ENCODE peak calls at places on chromosome X, in eight cellular contexts. T, O, E, W, G, R, N and Z are unnamed samples. For H3K36me3, the result is how much of the 10 kb centered on the place peaks cover.

GRCh38 chrX:22699591-22700091 is 300.1 kb upstream of the DDX53 start:
- DNase-seq in T (no peak), O (peak), E (no peak), W (no peak), G (no peak), R (peak), N (no peak), Z (peak)

GRCh38 chrX:13026877-13027652 is 17.4 kb downstream of the FAM9C start:
- DNase-seq in T (no peak), O (no peak), E (no peak), W (no peak), G (no peak), R (no peak), N (no peak), Z (no peak)

GRCh38 chrX:49061916-49062315 is 3.1 kb downstream of the CCDC120 start:
- DNase-seq in T (no peak), O (no peak), E (no peak), W (no peak), G (no peak), R (no peak), N (no peak), Z (no peak)

GRCh38 chrX:10579018-10579752 is 41.2 kb downstream of the MID1 start:
- DNase-seq in T (peak), O (peak), E (no peak), W (no peak), G (no peak), R (no peak), N (no peak), Z (no peak)

GRCh38 chrX:42151808-42152207 is 228.5 kb upstream of the CASK start:
- DNase-seq in T (peak), O (no peak), E (no peak), W (no peak), G (no peak), R (no peak), N (no peak), Z (no peak)

GRCh38 chrX:133265331-133265730 is 47.2 kb upstream of the TFDP3 start:
- DNase-seq in T (no peak), O (no peak), E (no peak), W (no peak), G (peak), R (no peak), N (no peak), Z (peak)

GRCh38 chrX:22366166-22366702 is 93.5 kb downstream of the CBLL2 start:
- DNase-seq in T (no peak), O (peak), E (no peak), W (no peak), G (no peak), R (no peak), N (no peak), Z (no peak)

GRCh38 chrX:77628294-77629025 is 157.6 kb downstream of the ATRX start:
- DNase-seq in T (peak), O (peak), E (no peak), W (no peak), G (no peak), R (no peak), N (no peak), Z (peak)

GRCh38 chrX:43474321-43474720 is 181.8 kb upstream of the MAOA start:
- DNase-seq in T (no peak), O (no peak), E (no peak), W (no peak), G (peak), R (no peak), N (no peak), Z (no peak)

GRCh38 chrX:113828470-113828869 is 755.4 kb upstream of the HTR2C start:
- DNase-seq in T (no peak), O (no peak), E (no peak), W (no peak), G (peak), R (no peak), N (no peak), Z (no peak)

GRCh38 chrX:10404435-10404834 is 215.9 kb downstream of the MID1 start:
- DNase-seq in T (peak), O (peak), E (no peak), W (no peak), G (no peak), R (no peak), N (no peak), Z (no peak)

GRCh38 chrX:53089224-53089842 is 4.6 kb upstream of the KANTR start:
- DNase-seq in T (peak), O (peak), E (peak), W (no peak), G (peak), R (no peak), N (no peak), Z (peak)

GRCh38 chrX:79081895-79082512 is 62.5 kb upstream of the GPR174 start:
- DNase-seq in T (peak), O (peak), E (no peak), W (no peak), G (peak), R (no peak), N (no peak), Z (peak)

GRCh38 chrX:73765776-73766465 is 202.9 kb downstream of the CHIC1 start:
- DNase-seq in T (no peak), O (no peak), E (no peak), W (no peak), G (no peak), R (no peak), N (peak), Z (peak)

GRCh38 chrX:125131146-125131545 is 188.5 kb upstream of the TEX13C start:
- DNase-seq in T (no peak), O (peak), E (no peak), W (no peak), G (peak), R (no peak), N (no peak), Z (peak)

GRCh38 chrX:52990848-52991247 is 32.5 kb upstream of the FAM156A start:
- DNase-seq in T (no peak), O (peak), E (no peak), W (no peak), G (no peak), R (no peak), N (no peak), Z (no peak)

GRCh38 chrX:65990702-65991101 is 49.2 kb downstream of the VSIG4 start:
- DNase-seq in T (no peak), O (no peak), E (no peak), W (no peak), G (no peak), R (no peak), N (no peak), Z (no peak)

GRCh38 chrX:45344597-45344996 is 143.9 kb upstream of the DIPK2B start:
- DNase-seq in T (peak), O (peak), E (no peak), W (no peak), G (no peak), R (no peak), N (no peak), Z (no peak)

GRCh38 chrX:16199343-16199742 is 32.1 kb downstream of the MAGEB17 start:
- DNase-seq in T (no peak), O (no peak), E (no peak), W (no peak), G (no peak), R (no peak), N (no peak), Z (no peak)

GRCh38 chrX:25650216-25650615 is 487.9 kb upstream of the MAGEB18 start:
- DNase-seq in T (peak), O (no peak), E (no peak), W (no peak), G (no peak), R (no peak), N (no peak), Z (no peak)

GRCh38 chrX:15750611-15751159 is 12.6 kb downstream of the CA5B start:
- DNase-seq in T (no peak), O (peak), E (no peak), W (no peak), G (no peak), R (no peak), N (no peak), Z (no peak)

GRCh38 chrX:70592091-70592490 is 147.5 kb downstream of the DLG3 start:
- DNase-seq in T (peak), O (peak), E (no peak), W (no peak), G (no peak), R (no peak), N (no peak), Z (no peak)

GRCh38 chrX:24146283-24146865 is 3.2 kb upstream of the ZFX start:
- DNase-seq in T (no peak), O (no peak), E (no peak), W (no peak), G (peak), R (no peak), N (no peak), Z (no peak)

GRCh38 chrX:16484338-16484737 is 165.6 kb upstream of the S100G start:
- DNase-seq in T (peak), O (peak), E (no peak), W (no peak), G (no peak), R (no peak), N (no peak), Z (no peak)

GRCh38 chrX:15349046-15349445 is 13.7 kb upstream of the PIGA start:
- DNase-seq in T (peak), O (peak), E (no peak), W (no peak), G (peak), R (no peak), N (no peak), Z (peak)

GRCh38 chrX:120456973-120457372 is 12.1 kb downstream of the LAMP2 start:
- DNase-seq in T (no peak), O (peak), E (no peak), W (no peak), G (no peak), R (no peak), N (no peak), Z (no peak)

GRCh38 chrX:13966071-13966850 is 63.4 kb downstream of the GEMIN8 start:
- DNase-seq in T (peak), O (no peak), E (no peak), W (no peak), G (no peak), R (no peak), N (no peak), Z (peak)

GRCh38 chrX:78747471-78747870 is at the start of gene LPAR4:
- DNase-seq in T (peak), O (peak), E (no peak), W (no peak), G (peak), R (no peak), N (no peak), Z (peak)

GRCh38 chrX:83759872-83760271 is 101.1 kb upstream of the CYLC1 start:
- DNase-seq in T (no peak), O (peak), E (no peak), W (no peak), G (peak), R (no peak), N (no peak), Z (no peak)

GRCh38 chrX:41148553-41148952 is 63.3 kb downstream of the USP9X start:
- DNase-seq in T (peak), O (peak), E (no peak), W (no peak), G (no peak), R (no peak), N (no peak), Z (no peak)

GRCh38 chrX:41145920-41146608 is 60.8 kb downstream of the USP9X start:
- DNase-seq in T (peak), O (peak), E (no peak), W (no peak), G (no peak), R (no peak), N (no peak), Z (no peak)

GRCh38 chrX:41142130-41142529 is 56.9 kb downstream of the USP9X start:
- DNase-seq in T (peak), O (no peak), E (no peak), W (no peak), G (no peak), R (no peak), N (no peak), Z (no peak)

GRCh38 chrX:41150043-41150442 is 64.8 kb downstream of the USP9X start:
- DNase-seq in T (no peak), O (no peak), E (no peak), W (no peak), G (no peak), R (no peak), N (no peak), Z (no peak)

GRCh38 chrX:41144873-41145272 is 59.6 kb downstream of the USP9X start:
- DNase-seq in T (peak), O (no peak), E (no peak), W (no peak), G (no peak), R (no peak), N (no peak), Z (no peak)
- H3K27ac ChIP-seq in T (no peak), O (no peak), E (no peak), W (no peak), G (no peak), R (no peak), N (no peak), Z (no peak)

DNA sequence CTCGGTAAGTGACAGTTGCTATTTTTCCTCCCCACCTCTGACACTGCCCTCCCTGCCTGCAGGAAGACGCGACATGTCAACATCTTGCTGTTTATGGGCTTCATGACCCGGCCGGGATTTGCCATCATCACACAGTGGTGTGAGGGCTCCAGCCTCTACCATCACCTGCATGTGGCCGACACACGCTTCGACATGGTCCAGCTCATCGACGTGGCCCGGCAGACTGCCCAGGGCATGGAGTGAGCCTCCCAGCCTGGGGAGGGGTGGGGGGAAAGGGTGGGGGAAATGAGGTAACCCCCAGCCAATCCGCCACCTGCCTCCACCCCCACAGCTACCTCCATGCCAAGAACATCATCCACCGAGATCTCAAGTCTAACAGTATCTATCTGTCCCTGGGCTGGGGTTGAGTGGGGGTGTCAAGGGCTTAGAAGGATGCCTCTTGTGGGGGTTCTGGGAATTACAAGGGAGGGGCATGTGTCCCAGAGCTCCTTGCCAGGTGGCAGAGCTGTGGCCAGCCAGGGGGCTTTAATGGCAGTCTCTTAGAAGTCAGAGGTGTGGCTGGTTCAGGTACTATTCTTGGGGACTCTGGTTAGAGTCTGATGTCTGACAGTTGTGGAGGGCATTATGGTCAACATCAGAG is 7.8 kb downstream of the ARAF start:
- DNase-seq in T (no peak), O (no peak), E (no peak), W (no peak), G (peak), R (no peak), N (no peak), Z (no peak)
- H3K36me3 ChIP-seq in T (under half), O (under half), E (half or more), W (under half), G (under half), R (under half), N (under half), Z (under half)

GRCh38 chrX:150581093-150581775 is 12.8 kb downstream of the MTM1 start:
- DNase-seq in T (peak), O (peak), E (no peak), W (no peak), G (no peak), R (no peak), N (no peak), Z (no peak)
- H3K27ac ChIP-seq in T (no peak), O (peak), E (no peak), W (no peak), G (no peak), R (no peak), N (no peak), Z (no peak)

GRCh38 chrX:97000682-97001393 is 117.1 kb downstream of the RPA4 start:
- DNase-seq in T (no peak), O (no peak), E (no peak), W (no peak), G (no peak), R (no peak), N (no peak), Z (no peak)
- H3K36me3 ChIP-seq in T (under half), O (under half), E (under half), W (under half), G (under half), R (under half), N (under half), Z (under half)

GRCh38 chrX:131741103-131741581 is 197.3 kb downstream of the OR13H1 start:
- DNase-seq in T (no peak), O (no peak), E (peak), W (no peak), G (no peak), R (no peak), N (peak), Z (no peak)
- H3K27ac ChIP-seq in T (no peak), O (no peak), E (no peak), W (no peak), G (no peak), R (no peak), N (peak), Z (no peak)

GRCh38 chrX:68714856-68715255 is 67.4 kb downstream of the STARD8 start:
- DNase-seq in T (no peak), O (no peak), E (peak), W (no peak), G (no peak), R (no peak), N (no peak), Z (no peak)
- H3K36me3 ChIP-seq in T (under half), O (under half), E (half or more), W (under half), G (under half), R (under half), N (under half), Z (under half)